ENCODE peak calls at places on chromosomes 4 and X, in seven cellular contexts. F, Q, P, L, U, D and Y are unnamed samples.

GRCh38 chrX:112851161-112851779 is 10.6 kb upstream of the AMOT start:
- DNase-seq in F (no peak), P (no peak), Q (no peak), D (peak), L (no peak), U (no peak), Y (no peak)

GRCh38 chr4:97589481-97590196 is 553.6 kb downstream of the STPG2 start:
- DNase-seq in F (no peak), Q (no peak), U (no peak), L (no peak), P (no peak), D (no peak), Y (no peak)

GRCh38 chr4:129378346-129378745 is 282.4 kb downstream of the C4orf33 start:
- DNase-seq in L (no peak), F (no peak), D (no peak), U (no peak), P (no peak), Q (no peak), Y (no peak)

GRCh38 chr4:3460926-3461325 is 2.2 kb upstream of the DOK7 start:
- DNase-seq in F (no peak), L (no peak), P (no peak), U (no peak), Q (no peak), D (no peak), Y (no peak)

GRCh38 chr4:40453912-40454311 is 118.8 kb downstream of the CHRNA9 start:
- DNase-seq in P (no peak), F (no peak), D (no peak), Q (no peak), U (peak), L (no peak), Y (no peak)

GRCh38 chr4:73450398-73451004 is 14.5 kb downstream of the AFP start:
- DNase-seq in L (no peak), P (no peak), U (peak), D (no peak), Q (peak), F (peak), Y (no peak)

GRCh38 chrX:109830704-109831206 is 97.7 kb upstream of the ACSL4 start:
- DNase-seq in L (no peak), D (no peak), Q (peak), U (no peak), F (no peak), P (no peak), Y (no peak)

GRCh38 chrX:150084474-150085229 is 146.4 kb upstream of the EOLA2 start:
- DNase-seq in P (no peak), F (peak), D (no peak), L (no peak), U (no peak), Q (peak), Y (peak)

GRCh38 chrX:93868289-93868985 is 194.4 kb downstream of the FAM133A start:
- DNase-seq in D (no peak), L (no peak), F (no peak), Q (no peak), P (no peak), U (no peak), Y (no peak)

GRCh38 chr4:667545-667925 is 6.5 kb downstream of the ATP5ME start:
- DNase-seq in Q (no peak), D (no peak), F (no peak), L (no peak), P (no peak), U (no peak), Y (no peak)